ENCODE peak calls at places on chromosomes 11 and 22, in seven cellular contexts. W, N, S, X, G, Y and T are unnamed samples.
A peak's percentile ranks its signal among the peaks of the same experiment; 100 is the strongest.

GRCh38 chr11:119525855-119526196 is 102.9 kb upstream of the THY1 start:
- DNase-seq in N (no peak), W (no peak), G (no peak), Y (no peak), S (no peak), X (no peak), T (no peak)

GRCh38 chr11:43947003-43947500 is 4.6 kb downstream of the C11orf96 start:
- DNase-seq in W (no peak), G (peak; percentile 55), Y (no peak), X (peak; percentile 49), N (peak; percentile 24), S (no peak), T (no peak)

GRCh38 chr11:9461760-9462134 is 935 bp downstream of the ZNF143 start:
- DNase-seq in S (no peak), Y (peak; percentile 38), G (peak; percentile 33), W (no peak), N (no peak), X (peak; percentile 25), T (no peak)

GRCh38 chr11:12854829-12855228 is 154.3 kb upstream of the RASSF10 start:
- DNase-seq in S (no peak), W (no peak), X (no peak), N (no peak), Y (no peak), G (no peak), T (no peak)

GRCh38 chr11:47314992-47315391 is 37.5 kb downstream of the MYBPC3 start:
- DNase-seq in S (no peak), W (no peak), G (peak; percentile 41), Y (no peak), X (peak; percentile 61), N (no peak), T (no peak)

GRCh38 chr11:117824571-117825537 is at the start of gene FXYD2:
- DNase-seq in Y (peak; percentile 82), X (no peak), G (peak; percentile 51), N (peak; percentile 62), W (no peak), S (peak; percentile 15), T (no peak)

GRCh38 chr11:45485070-45485716 is 180.2 kb downstream of the CHST1 start:
- DNase-seq in W (no peak), S (no peak), G (no peak), Y (no peak), X (no peak), N (no peak), T (no peak)

GRCh38 chr22:32829451-32829851 is 27.9 kb downstream of the TIMP3 start:
- DNase-seq in G (no peak), W (no peak), X (no peak), S (no peak), Y (no peak), N (no peak), T (no peak)

GRCh38 chr11:126354631-126355323 is 709 bp upstream of the ST3GAL4 start:
- DNase-seq in Y (no peak), G (no peak), S (no peak), N (no peak), W (no peak), X (no peak), T (peak; percentile 35)

GRCh38 chr22:31615481-31615840 is 46.6 kb downstream of the PISD start:
- DNase-seq in G (no peak), N (no peak), S (no peak), W (no peak), X (no peak), Y (no peak), T (peak; percentile 47)

GRCh38 chr11:91248199-91248807 is 976.3 kb upstream of the FAT3 start:
- DNase-seq in X (no peak), Y (peak; percentile 72), G (peak; percentile 34), W (no peak), N (peak; percentile 9), S (peak; percentile 48), T (no peak)

GRCh38 chr11:70319694-70320093 is 49.2 kb downstream of the PPFIA1 start:
- DNase-seq in G (no peak), X (no peak), W (no peak), Y (no peak), S (no peak), N (no peak), T (no peak)

GRCh38 chr11:69521461-69521860 is 40.0 kb downstream of the LINC01488 start:
- DNase-seq in N (no peak), G (no peak), X (no peak), W (no peak), Y (no peak), S (no peak), T (no peak)

GRCh38 chr22:25232301-25232700 is 12.9 kb downstream of the CRYBB2 start:
- DNase-seq in X (peak; percentile 31), W (no peak), Y (peak; percentile 3), N (no peak), G (peak; percentile 28), S (no peak), T (no peak)

GRCh38 chr11:128394436-128395089 is 192.8 kb downstream of the ETS1 start:
- DNase-seq in S (no peak), W (no peak), N (peak; percentile 59), X (peak; percentile 37), G (peak; percentile 56), Y (no peak), T (no peak)

GRCh38 chr11:1692708-1693326 is 4.2 kb upstream of the KRTAP5-6 start:
- DNase-seq in W (no peak), X (no peak), S (no peak), N (no peak), Y (no peak), G (no peak), T (no peak)

GRCh38 chr11:93654266-93654665 is 7.2 kb upstream of the CEP295 start:
- DNase-seq in W (no peak), G (no peak), S (no peak), X (no peak), N (no peak), Y (no peak), T (no peak)

GRCh38 chr11:115301029-115301428 is 203.2 kb downstream of the CADM1 start:
- DNase-seq in S (no peak), X (no peak), N (no peak), W (no peak), Y (no peak), G (no peak), T (no peak)

GRCh38 chr11:8288166-8288772 is 24.6 kb upstream of the LMO1 start:
- DNase-seq in N (no peak), Y (no peak), X (no peak), G (no peak), S (no peak), W (no peak), T (no peak)

DNA sequence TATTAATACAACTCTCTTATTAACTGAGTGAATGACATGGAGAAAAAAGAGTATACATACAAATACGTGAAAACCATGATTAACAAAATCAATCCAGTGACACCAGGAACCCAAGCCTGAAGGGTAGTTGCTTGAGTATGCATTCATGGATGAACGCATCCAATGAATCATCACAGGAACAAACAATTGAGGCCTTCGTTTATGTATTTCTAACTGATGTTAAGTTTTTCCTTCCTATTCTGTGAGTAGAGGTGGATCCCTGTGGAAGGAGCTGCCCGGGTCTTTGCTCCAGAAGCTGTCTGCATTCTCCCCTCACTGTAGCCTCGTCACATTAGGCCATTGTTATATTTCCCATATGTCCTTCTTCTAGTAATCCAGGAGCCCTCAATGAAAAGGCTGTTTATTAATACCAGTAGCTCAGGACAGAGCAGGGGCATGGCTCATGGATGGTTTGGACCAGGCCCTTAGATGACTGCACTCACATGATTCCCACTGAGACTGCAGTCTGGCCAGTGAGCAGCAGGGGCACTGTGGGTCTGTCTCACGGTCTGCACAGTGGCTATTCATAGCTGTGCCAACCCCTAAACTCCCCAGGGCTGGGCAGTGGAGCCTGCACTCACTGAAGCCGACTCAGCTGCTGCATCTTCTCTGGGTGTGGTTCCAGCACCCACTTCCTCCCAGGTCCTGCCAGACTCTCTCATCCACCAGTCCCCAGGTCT is 128.1 kb upstream of the TOP3B start:
- DNase-seq in X (peak; percentile 68), G (peak; percentile 57), S (peak; percentile 79), Y (peak; percentile 60), W (peak; percentile 20), N (peak; percentile 30), T (peak; percentile 84)
- TF ChIP-seq CTCF in X (peak; percentile 62), G (peak; percentile 50), S (peak; percentile 65), Y (peak; percentile 74), W (peak; percentile 56), N (peak; percentile 55), T (peak; percentile 76)

GRCh38 chr11:96391698-96392307 is 2.0 kb downstream of the JRKL start:
- DNase-seq in N (no peak), Y (no peak), W (no peak), X (no peak), S (no peak), G (peak; percentile 11), T (no peak)
- TF ChIP-seq CTCF in N (no peak), Y (no peak), W (peak; percentile 9), X (no peak), S (no peak), G (peak; percentile 15), T (no peak)

GRCh38 chr22:38698407-38699094 is 2.2 kb downstream of the JOSD1 start:
- DNase-seq in S (no peak), X (no peak), N (no peak), W (no peak), G (no peak), Y (no peak), T (no peak)

GRCh38 chr22:38699143-38699542 is 1.6 kb downstream of the JOSD1 start:
- DNase-seq in Y (no peak), N (no peak), G (no peak), W (no peak), X (no peak), S (no peak), T (no peak)

GRCh38 chr22:38700271-38700788 is 413 bp downstream of the JOSD1 start:
- DNase-seq in G (peak; percentile 48), S (no peak), N (peak; percentile 72), W (no peak), X (peak; percentile 46), Y (peak; percentile 56), T (no peak)

GRCh38 chr22:38700789-38701628 is at the start of gene JOSD1:
- DNase-seq in G (peak; percentile 92), W (peak; percentile 55), N (peak; percentile 95), Y (peak; percentile 95), S (peak; percentile 98), X (peak; percentile 90), T (peak; percentile 97)

DNA sequence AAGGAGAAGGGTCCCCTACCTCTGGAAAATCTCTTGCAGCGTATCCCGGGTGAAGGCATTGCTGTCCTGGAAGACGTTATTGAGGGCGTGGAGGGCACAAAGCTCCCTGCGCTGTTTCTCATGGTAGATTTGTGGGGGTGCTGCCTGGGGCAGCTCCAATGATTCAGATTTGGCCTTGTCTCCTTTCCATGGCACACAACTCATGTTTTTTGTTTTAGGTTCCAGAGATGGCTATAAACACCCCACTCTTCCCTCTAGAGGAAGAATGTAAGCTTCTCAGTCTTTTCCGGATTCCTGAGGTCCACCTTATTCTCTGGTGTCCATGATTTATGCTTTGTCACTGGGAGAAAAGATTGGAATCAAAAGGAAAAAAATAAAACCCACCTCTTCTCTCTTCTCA is 959 bp downstream of the JOSD1 start:
- DNase-seq in G (peak; percentile 65), S (no peak), Y (peak; percentile 36), X (peak; percentile 63), N (no peak), W (no peak), T (no peak)
- TF ChIP-seq CTCF in G (no peak), S (no peak), Y (no peak), X (peak; percentile 16), N (no peak), W (peak; percentile 7), T (no peak)

DNA sequence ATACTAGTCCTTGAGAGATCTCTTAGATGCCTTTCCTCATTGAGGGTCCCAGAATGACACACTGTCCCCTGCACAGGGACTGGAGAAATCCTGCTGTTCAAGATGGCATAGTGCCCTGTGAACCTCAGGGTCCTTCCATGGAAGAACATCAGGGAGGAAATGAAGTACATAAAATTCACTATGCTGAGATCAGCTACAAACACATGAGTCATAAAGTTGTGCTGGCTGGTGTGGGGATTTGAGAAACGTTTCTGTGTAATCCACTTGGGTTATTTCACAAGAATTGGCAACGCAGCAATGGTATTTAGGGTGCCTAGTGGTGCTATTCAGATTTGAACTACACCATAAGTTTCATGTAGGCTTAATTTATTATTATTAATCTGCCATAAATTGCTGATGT is 174.4 kb downstream of the MAML2 start:
- DNase-seq in Y (peak; percentile 97), X (peak; percentile 96), N (peak; percentile 30), S (no peak), W (peak; percentile 82), G (peak; percentile 96), T (no peak)
- TF ChIP-seq CTCF in Y (no peak), X (peak; percentile 20), N (no peak), S (no peak), W (no peak), G (no peak), T (no peak)